ENCODE peak calls at places on chromosomes 5 and 9, in four cellular contexts. I, E, H and G are unnamed samples.

GRCh38 chr5:14452685-14453084 is 128.9 kb upstream of the OTULINL start:
- DNase-seq in I (peak; percentile 54), E (no peak), H (no peak), G (no peak)

GRCh38 chr5:57216714-57217113 is 42.9 kb downstream of the GPBP1 start:
- DNase-seq in I (peak; percentile 71), E (no peak), H (no peak), G (no peak)

GRCh38 chr9:26888271-26888670 is 4.3 kb downstream of the CAAP1 start:
- DNase-seq in I (peak; percentile 19), E (no peak), H (no peak), G (no peak)

GRCh38 chr5:135008981-135009735 is 24.9 kb downstream of the PITX1 start:
- DNase-seq in I (no peak), E (peak; percentile 42), H (no peak), G (no peak)

GRCh38 chr9:106286249-106286648 is 576.7 kb upstream of the ZNF462 start:
- DNase-seq in I (peak; percentile 20), E (peak; percentile 56), H (peak; percentile 84), G (peak; percentile 64)

GRCh38 chr9:85163415-85163814 is 493.9 kb downstream of the NTRK2 start:
- DNase-seq in I (peak; percentile 25), E (no peak), H (no peak), G (no peak)

GRCh38 chr5:157057459-157058370 is 1.2 kb downstream of the HAVCR1 start:
- DNase-seq in I (no peak), E (no peak), H (no peak), G (no peak)

GRCh38 chr9:109604788-109605187 is 106.7 kb upstream of the PTPN3 start:
- DNase-seq in I (peak; percentile 14), E (no peak), H (no peak), G (no peak)

GRCh38 chr9:33159760-33160127 is 7.4 kb downstream of the B4GALT1 start:
- DNase-seq in I (peak; percentile 93), E (peak; percentile 47), H (no peak), G (peak; percentile 47)

GRCh38 chr9:7169717-7170348 is 412.1 kb downstream of the KDM4C start:
- DNase-seq in I (peak; percentile 38), E (no peak), H (no peak), G (no peak)

GRCh38 chr9:138028596-138028995 is 151.0 kb downstream of the CACNA1B start:
- DNase-seq in I (no peak), E (no peak), H (peak; percentile 1), G (no peak)

GRCh38 chr9:94183240-94183999 is 75.7 kb upstream of the ZNF169 start:
- DNase-seq in I (no peak), E (no peak), H (no peak), G (no peak)

GRCh38 chr5:144390133-144390532 is 219.5 kb downstream of the KCTD16 start:
- DNase-seq in I (no peak), E (no peak), H (peak; percentile 23), G (peak; percentile 19)

GRCh38 chr5:125699860-125700259 is 723.3 kb upstream of the GRAMD2B start:
- DNase-seq in I (no peak), E (no peak), H (peak; percentile 13), G (peak; percentile 45)

GRCh38 chr5:147098233-147098790 is 136.5 kb upstream of the STK32A start:
- DNase-seq in I (peak; percentile 80), E (peak; percentile 63), H (peak; percentile 81), G (peak; percentile 63)

GRCh38 chr9:129497064-129497836 is 123.7 kb downstream of the C9orf50 start:
- DNase-seq in I (peak; percentile 43), E (peak; percentile 74), H (no peak), G (no peak)

GRCh38 chr9:76395381-76395780 is 1.2 kb upstream of the RFK start:
- DNase-seq in I (no peak), E (no peak), H (no peak), G (no peak)

GRCh38 chr9:36970007-36970888 is 63.8 kb downstream of the PAX5 start:
- DNase-seq in I (no peak), E (no peak), H (no peak), G (no peak)

GRCh38 chr5:123455095-123455494 is 31.9 kb upstream of the CEP120 start:
- DNase-seq in I (no peak), E (no peak), H (peak; percentile 42), G (no peak)

DNA sequence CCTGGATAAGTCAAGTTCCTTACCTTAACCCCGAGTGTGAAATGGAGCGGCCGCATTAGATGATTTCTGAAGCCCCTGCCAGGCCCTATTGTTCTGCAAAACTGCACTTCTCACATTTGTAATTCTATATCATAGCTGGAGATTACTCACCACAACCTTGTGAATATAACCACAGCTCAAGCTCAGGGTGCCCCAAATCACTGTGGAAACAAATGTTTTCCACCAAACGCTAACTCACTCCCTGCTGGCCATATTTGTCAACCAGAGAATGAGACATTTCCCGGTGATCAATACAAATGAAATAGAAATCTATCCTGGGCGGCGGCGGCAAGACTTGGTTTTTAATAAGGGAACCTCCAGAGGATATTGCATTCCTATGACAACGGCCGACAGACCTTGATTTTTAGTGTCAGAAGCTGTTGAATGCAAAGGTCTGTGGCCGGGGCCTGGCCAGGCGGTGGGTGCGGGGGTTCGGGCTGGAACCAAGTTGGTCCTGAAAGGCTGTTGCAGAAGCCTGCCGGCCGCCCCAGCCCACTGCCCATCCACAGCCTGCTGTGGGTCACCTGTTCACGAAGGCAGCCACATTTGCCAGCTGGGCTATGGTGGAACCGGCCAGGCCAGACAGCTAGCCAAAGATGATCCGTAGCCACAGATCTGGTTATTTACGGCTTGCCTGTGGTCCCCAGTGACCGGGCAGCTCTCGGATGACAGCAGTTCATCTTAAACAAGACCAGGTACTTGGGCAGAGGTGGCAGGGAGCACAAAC is 93.9 kb upstream of the LMX1B start:
- DNase-seq in I (no peak), E (no peak), H (no peak), G (no peak)
- H3K4me3 ChIP-seq in I (no peak overlapping the region), E (no peak overlapping the region), H (no peak overlapping the region), G (no peak overlapping the region)

GRCh38 chr5:2531318-2531717 is 220.2 kb downstream of the IRX2 start:
- DNase-seq in I (no peak), E (peak; percentile 8), H (no peak), G (no peak)

GRCh38 chr5:2534251-2534650 is 217.2 kb downstream of the IRX2 start:
- DNase-seq in I (no peak), E (no peak), H (no peak), G (no peak)

GRCh38 chr5:2534970-2535369 is 216.5 kb downstream of the IRX2 start:
- DNase-seq in I (no peak), E (peak; percentile 8), H (no peak), G (no peak)

GRCh38 chr5:2530609-2531008 is 220.9 kb downstream of the IRX2 start:
- DNase-seq in I (no peak), E (peak; percentile 36), H (no peak), G (no peak)

DNA sequence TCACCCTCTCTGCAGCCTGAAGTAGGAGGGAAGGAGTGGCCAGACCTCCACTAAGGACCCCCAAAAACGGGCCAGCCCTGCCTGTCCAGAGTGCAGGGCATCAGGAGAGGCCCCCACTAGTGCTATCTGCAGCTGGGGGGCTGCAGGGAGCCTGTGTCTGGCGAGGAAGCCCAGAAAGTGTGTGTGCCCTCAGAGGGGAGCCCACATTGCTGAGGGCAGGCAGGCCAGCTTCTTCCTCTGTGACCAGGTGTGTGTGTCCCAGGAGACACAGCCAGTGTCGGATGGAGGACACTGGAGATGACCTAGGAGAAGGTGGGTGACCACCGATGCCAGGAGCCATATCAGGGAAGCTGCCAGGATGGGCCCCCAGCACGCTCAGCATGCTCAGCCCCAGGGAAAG is 218.7 kb downstream of the IRX2 start:
- DNase-seq in I (no peak), E (peak; percentile 22), H (no peak), G (no peak)
- H3K9me3 ChIP-seq in I (no peaks in the 10 kb centered on the region), E (peaks cover 42% of the 10 kb centered on the region), H (peaks cover 4% of the 10 kb centered on the region), G (no peaks in the 10 kb centered on the region)

GRCh38 chr5:139759219-139759721 is 36.3 kb upstream of the PSD2 start:
- DNase-seq in I (peak; percentile 22), E (no peak), H (no peak), G (no peak)
- H3K4me3 ChIP-seq in I (no peak overlapping the region), E (no peak overlapping the region), H (no peak overlapping the region), G (no peak overlapping the region)

GRCh38 chr5:158525663-158526062 is 574.1 kb downstream of the EBF1 start:
- DNase-seq in I (no peak), E (no peak), H (no peak), G (no peak)
- H3K9me3 ChIP-seq in I (no peaks in the 10 kb centered on the region), E (no peaks in the 10 kb centered on the region), H (no peaks in the 10 kb centered on the region), G (no peaks in the 10 kb centered on the region)

GRCh38 chr5:173753307-173754168 is 134.6 kb upstream of the CPEB4 start:
- DNase-seq in I (no peak), E (no peak), H (peak; percentile 91), G (no peak)
- H3K4me3 ChIP-seq in I (no peak overlapping the region), E (no peak overlapping the region), H (no peak overlapping the region), G (no peak overlapping the region)

DNA sequence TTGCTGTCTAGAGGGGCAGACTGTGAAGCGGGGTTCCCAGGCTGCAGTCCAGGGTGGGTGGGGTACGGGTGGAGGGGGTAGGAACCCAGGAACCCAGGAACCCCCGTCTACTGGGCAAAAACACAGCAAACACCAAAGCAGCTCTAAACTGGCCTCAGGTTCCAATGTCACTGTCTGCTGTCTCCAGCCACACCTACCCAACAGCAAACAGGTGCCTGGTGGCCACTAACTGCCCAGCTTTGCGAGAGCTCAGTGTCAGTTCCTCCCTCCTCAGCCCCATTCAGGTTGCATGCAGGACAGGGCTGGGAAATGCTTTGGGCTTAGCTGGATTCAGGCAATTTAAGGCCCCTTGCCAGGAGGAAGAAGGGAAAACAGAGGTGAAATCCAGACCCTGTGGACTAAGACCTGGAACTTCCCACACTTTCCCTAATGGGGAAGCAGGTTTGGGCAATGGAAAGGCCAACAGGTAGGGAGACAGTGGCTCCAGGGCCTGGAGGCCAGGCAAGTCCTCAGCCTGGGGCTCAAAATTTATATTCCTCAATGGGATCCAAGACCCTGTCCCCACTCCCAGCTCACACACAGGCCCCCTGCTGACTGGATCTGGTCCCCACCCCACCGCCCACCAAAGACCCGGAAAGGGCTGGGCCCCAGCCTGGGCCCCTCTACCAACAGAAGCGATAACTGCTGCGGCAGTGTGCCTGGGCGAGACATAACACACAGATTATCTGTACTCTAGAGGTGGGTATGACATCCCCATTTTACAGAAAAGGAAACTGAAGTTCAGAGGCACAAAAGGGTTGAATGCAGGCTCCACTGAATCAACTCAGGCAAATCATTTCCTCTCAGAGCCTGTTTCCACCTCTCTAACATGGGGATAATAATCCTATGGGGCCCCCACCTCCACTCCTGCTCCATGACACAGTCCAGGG is 3.6 kb downstream of the EEIG1 start:
- DNase-seq in I (no peak), E (no peak), H (no peak), G (no peak)
- H3K9me3 ChIP-seq in I (no peaks in the 10 kb centered on the region), E (peaks cover 3% of the 10 kb centered on the region), H (no peaks in the 10 kb centered on the region), G (no peaks in the 10 kb centered on the region)

GRCh38 chr9:96874201-96874785 is 20.0 kb upstream of the ZNF782 start:
- DNase-seq in I (no peak), E (no peak), H (no peak), G (no peak)

GRCh38 chr9:96877269-96877668 is 23.0 kb upstream of the ZNF782 start:
- DNase-seq in I (no peak), E (no peak), H (no peak), G (no peak)

GRCh38 chr9:96874947-96875459 is 20.7 kb upstream of the ZNF782 start:
- DNase-seq in I (peak; percentile 58), E (no peak), H (no peak), G (no peak)

GRCh38 chr9:96871176-96871575 is 16.9 kb upstream of the ZNF782 start:
- DNase-seq in I (no peak), E (no peak), H (no peak), G (no peak)

GRCh38 chr9:96875460-96876142 is 21.3 kb upstream of the ZNF782 start:
- DNase-seq in I (peak; percentile 71), E (no peak), H (peak; percentile 98), G (no peak)
- H3K4me3 ChIP-seq in I (peak overlapping the region; percentile 27), E (peak overlapping the region; percentile 32), H (peak overlapping the region; percentile 52), G (no peak overlapping the region)